ENCODE peak calls at places on chromosome 5, in six cellular contexts. I, Y, J, H, T and L are unnamed samples.

GRCh38 chr5:79932510-79933504 is 58.3 kb downstream of the MTX3 start:
- DNase-seq in J (no peak), H (no peak), T (no peak), I (no peak), Y (peak; percentile 33), L (no peak)

GRCh38 chr5:60382761-60383160 is 317.2 kb downstream of the DEPDC1B start:
- DNase-seq in J (no peak), Y (no peak), H (peak; percentile 20), T (no peak), I (no peak), L (no peak)

GRCh38 chr5:67831081-67831480 is 384.5 kb upstream of the PIK3R1 start:
- DNase-seq in H (no peak), Y (no peak), J (no peak), T (no peak), I (no peak), L (no peak)

GRCh38 chr5:147857302-147858129 is 21.0 kb upstream of the SCGB3A2 start:
- DNase-seq in J (peak; percentile 11), Y (no peak), T (peak; percentile 79), H (peak; percentile 56), I (no peak), L (peak; percentile 15)

GRCh38 chr5:180159756-180160155 is 49.3 kb downstream of the RASGEF1C start:
- DNase-seq in H (peak; percentile 8), T (peak; percentile 5), J (no peak), I (no peak), Y (no peak), L (no peak)

GRCh38 chr5:130280528-130281217 is 376.4 kb downstream of the CHSY3 start:
- DNase-seq in I (no peak), H (no peak), T (no peak), J (no peak), Y (no peak), L (no peak)

GRCh38 chr5:128627939-128628338 is 89.9 kb upstream of the FBN2 start:
- DNase-seq in T (no peak), H (no peak), Y (no peak), I (no peak), J (no peak), L (no peak)

GRCh38 chr5:98734646-98735045 is 38.8 kb upstream of the RGMB start:
- DNase-seq in J (no peak), I (no peak), H (no peak), Y (no peak), T (no peak), L (no peak)

GRCh38 chr5:179143446-179143845 is 83.3 kb downstream of the ZNF354C start:
- DNase-seq in H (peak; percentile 43), J (no peak), I (no peak), T (no peak), Y (no peak), L (no peak)

GRCh38 chr5:43873791-43874190 is 270.8 kb downstream of the NNT start:
- DNase-seq in I (no peak), H (no peak), T (no peak), Y (no peak), J (no peak), L (no peak)

GRCh38 chr5:57450991-57451876 is 31.4 kb downstream of the ACTBL2 start:
- DNase-seq in T (no peak), I (peak; percentile 60), H (peak; percentile 73), J (no peak), Y (no peak), L (no peak)

GRCh38 chr5:177429248-177430045 is 3.0 kb downstream of the GRK6 start:
- DNase-seq in T (peak; percentile 60), Y (peak; percentile 54), J (no peak), I (no peak), H (no peak), L (no peak)

GRCh38 chr5:6759401-6759800 is 46.2 kb downstream of the TENT4A start:
- DNase-seq in I (no peak), T (no peak), J (no peak), H (no peak), Y (no peak), L (no peak)

GRCh38 chr5:142197098-142197497 is 88.5 kb downstream of the NDFIP1 start:
- DNase-seq in I (no peak), T (no peak), J (no peak), H (peak; percentile 16), Y (no peak), L (no peak)

GRCh38 chr5:39658861-39659260 is 234.1 kb upstream of the DAB2 start:
- DNase-seq in H (no peak), T (no peak), J (no peak), I (no peak), Y (no peak), L (no peak)

GRCh38 chr5:128304121-128304520 is 220.6 kb downstream of the SLC12A2 start:
- DNase-seq in Y (no peak), I (no peak), T (no peak), J (no peak), H (peak; percentile 73), L (no peak)

GRCh38 chr5:38323645-38324295 is 65.4 kb downstream of the EGFLAM start:
- DNase-seq in T (no peak), H (peak; percentile 35), Y (peak; percentile 32), I (no peak), J (no peak), L (no peak)

GRCh38 chr5:159908201-159908940 is 7.9 kb upstream of the ADRA1B start:
- DNase-seq in J (no peak), Y (no peak), T (no peak), I (no peak), H (no peak), L (no peak)

GRCh38 chr5:125595095-125595494 is 828.1 kb upstream of the GRAMD2B start:
- DNase-seq in T (peak; percentile 33), J (peak; percentile 80), I (no peak), Y (peak; percentile 34), H (peak; percentile 82), L (peak; percentile 36)

GRCh38 chr5:75610201-75610600 is 1.1 kb upstream of the ANKDD1B start:
- DNase-seq in T (no peak), I (no peak), H (no peak), J (no peak), Y (no peak), L (no peak)

GRCh38 chr5:126139773-126140172 is 283.4 kb upstream of the GRAMD2B start:
- DNase-seq in T (no peak), H (peak; percentile 7), Y (no peak), J (no peak), I (no peak), L (no peak)

GRCh38 chr5:8114597-8115266 is 245.8 kb downstream of the MTRR start:
- DNase-seq in Y (no peak), J (no peak), I (no peak), H (no peak), T (no peak), L (no peak)

GRCh38 chr5:77847129-77847460 is 71.0 kb upstream of the TBCA start:
- DNase-seq in J (no peak), H (no peak), T (no peak), Y (no peak), I (peak; percentile 90), L (no peak)
- H3K27me3 ChIP-seq in J (no peaks in the 10 kb centered on the region), H (peaks cover 14% of the 10 kb centered on the region), T (peaks cover 75% of the 10 kb centered on the region), Y (no peaks in the 10 kb centered on the region), I (no peaks in the 10 kb centered on the region), L (no peaks in the 10 kb centered on the region)

GRCh38 chr5:3601929-3602712 is 6.5 kb downstream of the IRX1 start:
- DNase-seq in T (no peak), H (no peak), Y (no peak), I (no peak), J (no peak), L (no peak)

GRCh38 chr5:3602713-3603502 is 7.3 kb downstream of the IRX1 start:
- DNase-seq in Y (no peak), T (peak; percentile 36), J (no peak), H (no peak), I (no peak), L (no peak)

GRCh38 chr5:3600106-3600997 is 4.7 kb downstream of the IRX1 start:
- DNase-seq in I (no peak), J (no peak), H (no peak), T (no peak), Y (no peak), L (no peak)

GRCh38 chr5:3599283-3600105 is 3.9 kb downstream of the IRX1 start:
- DNase-seq in T (no peak), H (no peak), Y (no peak), J (no peak), I (no peak), L (no peak)

GRCh38 chr5:3601060-3601710 is 5.6 kb downstream of the IRX1 start:
- DNase-seq in H (no peak), J (no peak), T (no peak), Y (no peak), I (no peak), L (no peak)
- H3K27me3 ChIP-seq in H (peaks cover 53% of the 10 kb centered on the region), J (no peaks in the 10 kb centered on the region), T (peaks cover 100% of the 10 kb centered on the region), Y (peaks cover 3% of the 10 kb centered on the region), I (peaks cover 68% of the 10 kb centered on the region), L (peaks cover 58% of the 10 kb centered on the region)

DNA sequence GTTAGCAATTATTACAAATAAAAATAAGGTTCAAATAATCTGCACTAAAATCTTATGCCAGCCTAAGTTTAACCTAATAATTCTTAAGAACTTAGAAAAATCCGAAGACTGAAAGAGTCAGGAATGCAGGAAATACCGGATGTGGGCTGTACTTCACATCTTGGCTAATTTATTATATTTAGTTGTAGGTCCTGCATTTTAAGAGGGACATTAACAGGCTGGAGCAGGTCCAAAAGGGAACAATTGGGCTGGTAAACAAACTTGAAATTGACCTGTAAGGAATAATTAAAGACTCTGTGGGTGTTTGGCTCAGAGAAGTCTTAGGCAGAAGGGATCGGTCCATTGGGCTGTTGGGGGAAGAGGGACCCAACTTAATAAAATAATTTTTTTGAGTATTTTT is 18.4 kb downstream of the GLRA1 start:
- DNase-seq in H (peak; percentile 1), T (no peak), J (no peak), I (peak; percentile 12), Y (no peak), L (no peak)
- H3K27me3 ChIP-seq in H (no peaks in the 10 kb centered on the region), T (no peaks in the 10 kb centered on the region), J (no peaks in the 10 kb centered on the region), I (no peaks in the 10 kb centered on the region), Y (no peaks in the 10 kb centered on the region), L (no peaks in the 10 kb centered on the region)

GRCh38 chr5:133653602-133653995 is 41.3 kb upstream of the FSTL4 start:
- DNase-seq in I (peak; percentile 64), H (no peak), Y (no peak), J (no peak), T (no peak), L (no peak)
- H3K27me3 ChIP-seq in I (no peaks in the 10 kb centered on the region), H (no peaks in the 10 kb centered on the region), Y (no peaks in the 10 kb centered on the region), J (no peaks in the 10 kb centered on the region), T (peaks cover 4% of the 10 kb centered on the region), L (peaks cover 2% of the 10 kb centered on the region)

GRCh38 chr5:146409081-146409671 is 38.0 kb upstream of the TCERG1 start:
- DNase-seq in I (peak; percentile 31), T (no peak), H (peak; percentile 26), Y (no peak), J (no peak), L (no peak)
- H3K27me3 ChIP-seq in I (no peaks in the 10 kb centered on the region), T (no peaks in the 10 kb centered on the region), H (peaks cover 10% of the 10 kb centered on the region), Y (peaks cover 2% of the 10 kb centered on the region), J (no peaks in the 10 kb centered on the region), L (peaks cover 6% of the 10 kb centered on the region)

GRCh38 chr5:73395274-73395673 is 53.3 kb downstream of the FOXD1 start:
- DNase-seq in Y (no peak), H (no peak), I (peak; percentile 7), T (no peak), J (no peak), L (no peak)
- H3K27me3 ChIP-seq in Y (no peaks in the 10 kb centered on the region), H (no peaks in the 10 kb centered on the region), I (no peaks in the 10 kb centered on the region), T (peaks cover 17% of the 10 kb centered on the region), J (no peaks in the 10 kb centered on the region), L (no peaks in the 10 kb centered on the region)